ENCODE peak calls at places on chromosome 16, in four cellular contexts. M, D, I and Q are unnamed samples.

GRCh38 chr16:86508947-86509758 is 1.2 kb upstream of the FOXF1 start:
- DNase-seq in I (no peak), D (no peak), M (no peak), Q (no peak)

GRCh38 chr16:86824751-86825310 is 246.5 kb downstream of the FOXL1 start:
- DNase-seq in M (no peak), D (no peak), I (no peak), Q (no peak)

GRCh38 chr16:69566437-69567030 is 768 bp downstream of the NFAT5 start:
- DNase-seq in I (no peak), M (peak; percentile 49), D (peak; percentile 40), Q (peak; percentile 69)

GRCh38 chr16:53506254-53506653 is 3.2 kb upstream of the AKTIP start:
- DNase-seq in D (no peak), I (no peak), M (no peak), Q (no peak)

GRCh38 chr16:89170346-89171215 is 967 bp upstream of the CDH15 start:
- DNase-seq in D (no peak), I (no peak), M (no peak), Q (no peak)

GRCh38 chr16:88634141-88634993 is 4.0 kb upstream of the IL17C start:
- DNase-seq in M (no peak), I (peak; percentile 45), D (no peak), Q (no peak)

GRCh38 chr16:48511071-48511540 is 98.9 kb downstream of the N4BP1 start:
- DNase-seq in D (no peak), I (no peak), M (no peak), Q (no peak)

GRCh38 chr16:50153648-50154368 is 702 bp downstream of the TENT4B start:
- DNase-seq in M (peak; percentile 34), D (no peak), I (no peak), Q (peak; percentile 69)

GRCh38 chr16:1437606-1438005 is 6.7 kb downstream of the PERCC1 start:
- DNase-seq in M (no peak), I (no peak), D (no peak), Q (peak; percentile 68)

GRCh38 chr16:56993204-56993603 is 3.8 kb downstream of the NLRC5 start:
- DNase-seq in M (no peak), D (no peak), I (no peak), Q (no peak)

GRCh38 chr16:58419241-58420012 is 27.2 kb downstream of the GINS3 start:
- DNase-seq in M (no peak), D (no peak), I (no peak), Q (no peak)

GRCh38 chr16:25014500-25015147 is 545 bp downstream of the ARHGAP17 start:
- DNase-seq in I (no peak), M (peak; percentile 28), D (peak; percentile 59), Q (peak; percentile 78)

GRCh38 chr16:22388101-22388644 is 13.8 kb upstream of the CDR2 start:
- DNase-seq in M (no peak), D (no peak), I (no peak), Q (no peak)

GRCh38 chr16:86297391-86297790 is 212.9 kb upstream of the FOXF1 start:
- DNase-seq in D (no peak), M (no peak), I (no peak), Q (no peak)

GRCh38 chr16:20849587-20850390 is 43.5 kb downstream of the REXO5 start:
- DNase-seq in M (peak; percentile 26), D (peak; percentile 68), I (no peak), Q (peak; percentile 50)

GRCh38 chr16:31202402-31203385 is at the start of gene PYCARD:
- DNase-seq in D (no peak), M (no peak), I (no peak), Q (peak; percentile 60)

GRCh38 chr16:17607624-17608023 is 136.9 kb upstream of the XYLT1 start:
- DNase-seq in I (no peak), M (no peak), D (no peak), Q (peak; percentile 29)

GRCh38 chr16:86662740-86663139 is 84.4 kb downstream of the FOXL1 start:
- DNase-seq in D (no peak), I (no peak), M (no peak), Q (no peak)

GRCh38 chr16:2170080-2170479 is 14.5 kb downstream of the TRAF7 start:
- DNase-seq in M (no peak), I (no peak), D (no peak), Q (no peak)

GRCh38 chr16:58709338-58709737 is 24.8 kb upstream of the SLC38A7 start:
- DNase-seq in D (no peak), M (no peak), I (no peak), Q (no peak)

GRCh38 chr16:74034862-74035261 is 261.8 kb upstream of the PSMD7 start:
- DNase-seq in M (peak; percentile 14), D (peak; percentile 27), I (no peak), Q (peak; percentile 57)

GRCh38 chr16:85955566-85955965 is 56.6 kb downstream of the IRF8 start:
- DNase-seq in M (no peak), I (no peak), D (no peak), Q (no peak)

GRCh38 chr16:10385725-10386516 is at the start of gene ATF7IP2:
- DNase-seq in M (peak; percentile 96), I (peak; percentile 80), D (peak; percentile 98), Q (peak; percentile 87)

GRCh38 chr16:3434373-3434772 is 8.9 kb downstream of the ZNF597 start:
- DNase-seq in D (no peak), M (no peak), I (no peak), Q (no peak)

GRCh38 chr16:3431779-3432219 is 11.5 kb downstream of the ZNF597 start:
- DNase-seq in I (no peak), M (no peak), D (no peak), Q (peak; percentile 51)
- TF ChIP-seq PBX3 in I (no peak), M (no peak), D (no peak), Q (no peak)

GRCh38 chr16:46638947-46639925 is 18.1 kb upstream of the SHCBP1 start:
- DNase-seq in M (no peak), D (no peak), I (no peak), Q (no peak)
- TF ChIP-seq PBX3 in M (no peak), D (no peak), I (no peak), Q (no peak)

GRCh38 chr16:6231351-6231750 is 1101.3 kb upstream of the RBFOX1 start:
- DNase-seq in D (no peak), M (no peak), I (no peak), Q (no peak)
- TF ChIP-seq PBX3 in D (no peak), M (no peak), I (no peak), Q (no peak)

GRCh38 chr16:84526794-84527485 is 22.5 kb upstream of the MEAK7 start:
- DNase-seq in M (no peak), I (no peak), D (no peak), Q (no peak)
- TF ChIP-seq PBX3 in M (no peak), I (no peak), D (no peak), Q (no peak)

DNA sequence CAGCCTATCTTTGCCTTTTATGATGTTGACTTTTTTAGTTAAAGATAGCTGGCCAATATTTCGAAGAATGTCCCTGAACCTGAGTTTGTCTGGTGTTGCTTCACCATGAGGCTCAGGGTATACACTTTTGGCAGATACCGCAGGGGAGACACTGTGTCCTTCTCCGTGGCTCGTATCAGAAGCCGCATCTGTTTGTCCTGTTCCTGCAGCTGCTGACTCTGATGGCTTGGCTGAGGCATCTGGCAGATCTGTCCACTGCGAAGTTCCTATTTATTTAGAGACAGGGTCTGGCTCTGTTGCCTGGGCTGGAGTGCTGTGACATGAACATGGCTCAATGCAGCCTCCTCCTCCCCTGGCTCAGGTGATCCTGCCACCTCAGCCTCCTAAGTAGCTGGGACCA is 93.5 kb downstream of the CRISPLD2 start:
- DNase-seq in I (no peak), M (no peak), D (no peak), Q (peak; percentile 73)
- TF ChIP-seq PBX3 in I (no peak), M (no peak), D (no peak), Q (no peak)

GRCh38 chr16:12133738-12134137 is 157.2 kb downstream of the SNX29 start:
- DNase-seq in M (no peak), I (no peak), D (no peak), Q (no peak)
- TF ChIP-seq PBX3 in M (no peak), I (no peak), D (no peak), Q (no peak)

GRCh38 chr16:15607700-15608396 is 35.1 kb downstream of the MARF1 start:
- DNase-seq in M (no peak), I (no peak), D (peak; percentile 67), Q (no peak)
- TF ChIP-seq PBX3 in M (no peak), I (no peak), D (no peak), Q (no peak)

DNA sequence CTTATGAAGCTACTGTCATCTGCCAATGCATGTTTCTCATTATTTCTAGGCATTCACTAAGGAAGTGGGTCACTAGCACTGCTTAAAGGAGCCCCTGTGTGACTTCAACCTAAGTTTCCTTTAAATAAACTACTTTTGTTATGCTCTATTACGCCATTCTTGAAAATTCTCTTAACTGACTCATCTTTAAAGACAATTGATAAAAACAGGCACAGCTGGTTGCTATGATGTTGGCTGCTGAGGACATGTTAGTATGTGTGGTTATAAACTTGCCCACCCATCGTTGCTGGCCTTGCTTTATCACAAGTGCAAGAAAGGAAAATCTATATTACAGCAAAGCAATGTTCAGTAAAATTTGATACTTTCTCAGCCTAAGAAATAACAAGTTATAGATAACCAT is 75.8 kb upstream of the CNTNAP4 start:
- DNase-seq in I (no peak), D (no peak), M (no peak), Q (no peak)
- TF ChIP-seq PBX3 in I (no peak), D (no peak), M (no peak), Q (no peak)